ENCODE peak calls at places on chromosomes 7 and 10, in four cellular contexts. A is PC-3, T is heart right ventricle, R is cardiac muscle cell. J is an unnamed sample.
A peak's percentile ranks its signal among the peaks of the same experiment; 100 is the strongest.

GRCh38 chr7:68720722-68721121 is 877.6 kb upstream of the AUTS2 start:
- DNase-seq in T (no peak), R (no peak), A (no peak), J (peak; percentile 30)

GRCh38 chr7:26688936-26689506 is 175.4 kb downstream of the SKAP2 start:
- DNase-seq in A (no peak), T (no peak), R (no peak), J (no peak)

GRCh38 chr10:1598393-1599153 is 138.8 kb downstream of the ADARB2 start:
- DNase-seq in A (no peak), T (no peak), R (no peak), J (no peak)

GRCh38 chr7:54712777-54713176 is 46.2 kb downstream of the SEC61G start:
- DNase-seq in T (no peak), R (no peak), A (no peak), J (peak; percentile 35)

GRCh38 chr7:38673795-38674194 is 42.6 kb upstream of the AMPH start:
- DNase-seq in A (peak; percentile 60), T (no peak), R (no peak), J (peak; percentile 89)

GRCh38 chr7:21497072-21497471 is 45.8 kb upstream of the DNAH11 start:
- DNase-seq in T (no peak), A (no peak), R (no peak), J (peak; percentile 9)

GRCh38 chr10:109237050-109237449 is 686.3 kb downstream of the XPNPEP1 start:
- DNase-seq in R (no peak), A (no peak), T (no peak), J (no peak)

GRCh38 chr7:15682751-15683150 is 3.7 kb downstream of the MEOX2 start:
- DNase-seq in A (no peak), R (no peak), T (no peak), J (no peak)

DNA sequence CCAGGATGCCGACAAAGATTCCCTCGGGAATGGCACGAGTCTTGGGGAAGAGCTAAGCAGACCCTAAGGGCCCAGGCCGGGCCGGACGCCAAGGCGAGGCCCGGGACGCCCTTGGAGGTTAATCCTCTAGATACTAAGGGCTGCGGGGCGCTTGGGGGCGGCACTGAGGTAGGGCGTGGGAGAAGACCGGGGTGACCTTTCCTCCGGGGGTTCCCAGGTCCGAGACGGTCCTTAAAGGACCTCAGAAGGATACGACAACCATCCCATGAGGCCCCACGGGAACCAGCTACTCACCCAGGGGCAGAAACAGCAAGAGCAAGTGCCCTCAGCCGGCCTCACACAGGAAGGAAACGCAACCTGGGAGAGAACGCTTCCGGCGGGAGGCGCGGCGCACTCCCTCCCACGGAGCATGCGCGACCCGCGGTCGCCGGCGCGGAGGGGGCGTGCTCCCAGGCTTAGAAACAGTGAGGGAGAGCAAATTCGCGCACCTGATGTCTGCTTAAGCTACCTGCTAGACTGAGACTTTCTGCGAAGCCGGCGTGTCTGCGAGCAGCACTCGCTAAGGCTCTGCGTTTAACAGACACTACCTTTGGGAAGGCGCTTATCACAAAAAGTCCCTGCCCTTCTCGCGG is at the start of gene ATAD1:
- DNase-seq in T (peak; percentile 82), R (peak; percentile 90), A (peak; percentile 86), J (peak; percentile 82)
- TF ChIP-seq CTCF in T (peak; percentile 31), R (peak; percentile 29), A (peak; percentile 21), J (peak; percentile 35)

GRCh38 chr7:134690614-134691504 is 44.2 kb downstream of the BPGM start:
- DNase-seq in T (no peak), A (no peak), R (no peak), J (peak; percentile 86)
- H3K4me3 ChIP-seq in T (no peak overlapping the region), A (no peak overlapping the region), R (no peak overlapping the region), J (no peak overlapping the region)

DNA sequence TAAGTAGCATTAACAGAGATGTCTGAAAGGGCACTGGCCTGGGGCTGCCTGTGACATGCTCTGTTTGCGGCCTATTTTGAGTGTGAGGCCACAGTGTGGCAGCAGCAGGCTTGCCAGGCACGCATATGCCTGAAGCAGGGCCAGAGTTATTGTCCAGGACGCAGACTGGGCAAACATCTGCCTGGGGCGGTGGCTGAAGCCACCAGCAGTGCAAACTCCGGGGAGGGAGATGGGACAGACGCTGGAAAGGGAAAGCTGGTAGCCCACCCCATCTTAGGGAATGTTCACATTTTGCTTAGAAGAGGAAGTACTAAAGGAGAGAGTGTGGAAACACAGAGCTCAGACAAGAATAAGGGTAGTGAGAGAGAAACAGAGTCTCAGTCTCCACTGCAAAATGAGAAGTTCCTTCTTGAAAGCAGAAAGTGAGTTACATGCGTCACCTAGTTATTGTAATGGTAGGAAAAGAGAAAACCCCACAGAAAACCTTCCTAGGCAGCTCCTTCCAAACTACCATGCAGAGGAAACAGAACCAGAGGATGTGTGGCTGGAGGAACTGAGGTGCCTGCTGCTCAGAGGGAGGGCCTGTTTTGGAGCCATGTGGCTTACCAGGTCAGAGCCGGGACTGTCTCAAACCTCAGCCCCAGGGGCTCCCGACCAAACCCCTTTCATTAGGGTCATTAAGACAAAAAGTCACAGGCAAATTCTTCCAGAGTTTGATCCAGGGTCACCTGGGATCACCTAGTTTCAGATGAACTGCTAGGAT is 14.5 kb downstream of the AKR1B1 start:
- DNase-seq in T (peak; percentile 35), A (peak; percentile 74), R (no peak), J (no peak)
- TF ChIP-seq CTCF in T (peak; percentile 36), A (peak; percentile 76), R (no peak), J (no peak)

GRCh38 chr7:31899356-31899927 is 170.8 kb downstream of the PDE1C start:
- DNase-seq in T (no peak), A (peak; percentile 58), R (no peak), J (no peak)
- H3K4me3 ChIP-seq in T (no peak overlapping the region), A (peak overlapping the region; percentile 33), R (no peak overlapping the region), J (no peak overlapping the region)

DNA sequence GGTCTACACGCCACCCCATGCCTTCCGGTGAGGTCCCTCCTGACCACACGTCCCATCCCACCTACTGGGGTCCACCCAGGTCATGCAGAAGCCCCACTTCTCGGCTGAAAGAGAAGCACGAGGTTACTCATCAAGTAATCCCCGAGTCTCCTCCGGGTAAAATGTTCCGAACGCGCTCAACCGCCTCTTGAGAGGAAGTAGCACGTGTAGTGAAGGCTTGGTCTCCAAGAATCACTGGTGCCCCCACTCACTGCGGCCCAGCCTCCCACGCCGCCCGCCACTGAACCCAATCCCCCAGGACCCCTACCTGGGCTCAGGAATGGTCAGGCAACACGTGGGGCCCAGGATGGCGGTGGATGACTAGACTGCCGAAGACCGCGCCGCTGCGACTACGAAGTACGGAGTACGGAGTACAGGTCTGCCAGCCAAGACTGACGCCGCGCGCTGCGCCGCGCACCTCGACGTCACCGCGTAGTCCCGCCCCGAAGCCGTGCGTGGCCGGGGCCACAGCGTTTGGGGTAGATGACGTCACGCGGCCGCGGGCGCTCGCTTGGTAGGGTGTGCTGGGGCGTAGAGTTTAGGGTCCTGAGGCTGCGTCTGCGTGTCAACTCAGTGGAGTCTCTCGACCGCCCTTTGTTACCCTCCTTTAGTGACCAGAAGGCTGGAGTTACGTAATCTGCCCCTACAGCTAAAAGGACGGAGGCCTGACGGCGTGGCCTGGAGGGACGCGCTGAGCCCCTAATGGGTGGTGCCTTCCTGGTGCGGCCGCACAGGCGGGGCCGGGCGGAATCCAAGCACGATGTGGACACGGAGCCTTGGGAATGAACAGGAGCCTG is 7.6 kb upstream of the MYO1G start:
- DNase-seq in T (peak; percentile 93), R (peak; percentile 91), A (peak; percentile 94), J (peak; percentile 90)
- TF ChIP-seq CTCF in T (no peak), R (no peak), A (no peak), J (no peak)

GRCh38 chr7:47807126-47807525 is 141.1 kb downstream of the PKD1L1 start:
- DNase-seq in T (no peak), A (no peak), R (no peak), J (no peak)
- H3K4me3 ChIP-seq in T (no peak overlapping the region), A (no peak overlapping the region), R (no peak overlapping the region), J (no peak overlapping the region)

J was measured in AG10803.